ENCODE peak calls at places on chromosomes 3 and 15, in eight cellular contexts. S is stimulated activated naive CD8-positive, alpha-beta T cell treated with anti-CD3 and anti-CD28 coated beads, Interleukin-15, Interleukin-2, amounts not matched to agents 100 U/mL and 50 U/mL, for 24 hours; A is activated gamma-delta T cell treated with anti-CD3 and anti-CD28 coated beads, Interleukin-2, amount 50 U/mL, for 16 hours; H is astrocyte of the cerebellum; C is cardiac muscle cell; Z is activated naive CD4-positive, alpha-beta T cell treated with anti-CD3 and anti-CD28 coated beads, Interleukin-2, amount 10 ng/mL, durations not matched to agents 7 days and 5 days; X is HFFc6; R is WTC11. U is an unnamed sample.

GRCh38 chr15:48121849-48122248 is 1.1 kb downstream of the SLC24A5 start:
- DNase-seq in A (no peak), R (no peak), C (no peak), Z (no peak), X (no peak), S (no peak), H (no peak), U (no peak)

GRCh38 chr15:35596261-35596660 is 50.3 kb upstream of the DPH6 start:
- DNase-seq in R (no peak), C (no peak), Z (no peak), X (no peak), S (no peak), A (no peak), H (no peak), U (no peak)

GRCh38 chr15:34621675-34622074 is 38.2 kb upstream of the GOLGA8B start:
- DNase-seq in C (no peak), H (peak), R (no peak), S (no peak), X (peak), A (no peak), Z (no peak), U (no peak)

GRCh38 chr3:46293991-46294833 is 52.0 kb downstream of the CCR3 start:
- DNase-seq in C (no peak), S (peak), R (no peak), A (no peak), X (no peak), H (no peak), Z (peak), U (no peak)

GRCh38 chr15:95850837-95851236 is 479.7 kb upstream of the NR2F2 start:
- DNase-seq in S (no peak), C (peak), X (no peak), Z (no peak), A (no peak), R (no peak), H (no peak), U (no peak)

GRCh38 chr15:85624241-85624855 is 170.4 kb downstream of the KLHL25 start:
- DNase-seq in R (no peak), S (no peak), C (no peak), Z (no peak), X (no peak), H (no peak), A (no peak), U (peak)

GRCh38 chr3:153158184-153158583 is 3.8 kb upstream of the RAP2B start:
- DNase-seq in S (no peak), R (no peak), C (no peak), X (no peak), H (no peak), A (no peak), Z (no peak), U (no peak)

GRCh38 chr3:51696954-51697353 is 9.9 kb upstream of the GRM2 start:
- DNase-seq in H (no peak), R (no peak), Z (no peak), X (no peak), S (no peak), A (no peak), C (no peak), U (no peak)

GRCh38 chr3:61858054-61858453 is 296.7 kb downstream of the PTPRG start:
- DNase-seq in X (peak), Z (no peak), C (peak), H (no peak), R (no peak), S (no peak), A (no peak), U (no peak)

GRCh38 chr15:94206463-94207167 is 24.7 kb upstream of the MCTP2 start:
- DNase-seq in S (peak), R (no peak), A (no peak), X (peak), C (no peak), Z (peak), H (peak), U (peak)

GRCh38 chr3:32166654-32167053 is 60.2 kb downstream of the GPD1L start:
- DNase-seq in C (no peak), Z (no peak), H (no peak), R (no peak), X (no peak), A (no peak), S (no peak), U (no peak)

GRCh38 chr3:154430014-154430413 is at the start of gene GPR149:
- DNase-seq in S (no peak), A (no peak), X (no peak), H (no peak), C (peak), R (peak), Z (no peak), U (no peak)

GRCh38 chr3:186142556-186142955 is 33.7 kb upstream of the ETV5 start:
- DNase-seq in H (no peak), R (no peak), S (no peak), X (no peak), A (no peak), C (no peak), Z (no peak), U (no peak)

GRCh38 chr3:173913397-173913796 is 515.9 kb downstream of the NLGN1 start:
- DNase-seq in R (no peak), C (peak), X (peak), Z (no peak), A (no peak), S (no peak), H (no peak), U (no peak)

GRCh38 chr3:129686941-129687340 is 80.5 kb upstream of the PLXND1 start:
- DNase-seq in X (no peak), H (no peak), C (no peak), Z (no peak), S (no peak), R (no peak), A (no peak), U (no peak)

GRCh38 chr15:99502182-99502581 is 63.6 kb upstream of the MEF2A start:
- DNase-seq in C (no peak), S (peak), X (no peak), R (no peak), A (no peak), H (no peak), Z (no peak), U (peak)

GRCh38 chr15:61530769-61531168 is 301.7 kb upstream of the RORA start:
- DNase-seq in S (no peak), H (no peak), X (no peak), A (no peak), C (no peak), R (peak), Z (no peak), U (no peak)

GRCh38 chr15:70892912-70893560 is 410 bp downstream of the LRRC49 start:
- DNase-seq in Z (no peak), S (no peak), H (peak), R (no peak), C (peak), X (peak), A (no peak), U (no peak)

GRCh38 chr3:12900885-12901411 is 59.6 kb upstream of the RPL32 start:
- DNase-seq in X (no peak), R (no peak), S (no peak), A (no peak), H (no peak), C (no peak), Z (no peak), U (no peak)

GRCh38 chr3:108493862-108494261 is 16.5 kb downstream of the MYH15 start:
- DNase-seq in X (peak), R (peak), Z (peak), H (no peak), A (no peak), S (no peak), C (no peak), U (no peak)